ENCODE peak calls at places on chromosomes 4 and X, in six cellular contexts. C, M, L, O, W and Z are unnamed samples.

GRCh38 chrX:26442340-26442739 is 226.4 kb downstream of the MAGEB5 start:
- DNase-seq in C (peak; percentile 26), M (no peak), L (no peak), O (peak; percentile 40), W (no peak), Z (peak; percentile 0)

GRCh38 chr4:74423101-74423500 is 21.8 kb upstream of the AREG start:
- DNase-seq in C (peak; percentile 79), M (no peak), L (no peak), O (no peak), W (peak; percentile 99), Z (no peak)

GRCh38 chr4:145812902-145813301 is 125.7 kb downstream of the ZNF827 start:
- DNase-seq in C (no peak), M (no peak), L (no peak), O (no peak), W (no peak), Z (no peak)

GRCh38 chrX:121831601-121832000 is 784.2 kb downstream of the GLUD2 start:
- DNase-seq in C (no peak), M (no peak), L (no peak), O (no peak), W (no peak), Z (no peak)

GRCh38 chr4:138668309-138668708 is 347.3 kb upstream of the NOCT start:
- DNase-seq in C (no peak), M (no peak), L (no peak), O (no peak), W (no peak), Z (no peak)

GRCh38 chrX:140928739-140929138 is 73.7 kb upstream of the SPANXB1 start:
- DNase-seq in C (no peak), M (no peak), L (no peak), O (no peak), W (no peak), Z (no peak)

GRCh38 chr4:6929735-6930464 is 20.3 kb downstream of the TBC1D14 start:
- DNase-seq in C (no peak), M (no peak), L (no peak), O (no peak), W (no peak), Z (no peak)

GRCh38 chrX:10457092-10457491 is 163.3 kb downstream of the MID1 start:
- DNase-seq in C (peak; percentile 63), M (no peak), L (no peak), O (no peak), W (no peak), Z (no peak)

GRCh38 chr4:16111533-16111932 is 27.7 kb upstream of the PROM1 start:
- DNase-seq in C (no peak), M (no peak), L (no peak), O (no peak), W (no peak), Z (no peak)

GRCh38 chr4:118287691-118288090 is 65.1 kb downstream of the PRSS12 start:
- DNase-seq in C (peak; percentile 46), M (no peak), L (no peak), O (no peak), W (no peak), Z (no peak)

GRCh38 chr4:149638073-149638472 is 177.6 kb downstream of the IQCM start:
- DNase-seq in C (peak; percentile 25), M (no peak), L (no peak), O (no peak), W (no peak), Z (no peak)

GRCh38 chrX:28625223-28625622 is 38.0 kb downstream of the IL1RAPL1 start:
- DNase-seq in C (no peak), M (peak; percentile 42), L (peak; percentile 53), O (no peak), W (no peak), Z (no peak)

GRCh38 chr4:5511791-5512190 is 196.6 kb downstream of the EVC2 start:
- DNase-seq in C (peak; percentile 63), M (no peak), L (no peak), O (no peak), W (peak; percentile 18), Z (no peak)

GRCh38 chrX:2401201-2401589 is 99.6 kb downstream of the DHRSX start:
- DNase-seq in C (no peak), M (no peak), L (no peak), O (no peak), W (no peak), Z (peak; percentile 9)

GRCh38 chr4:18722748-18723191 is 701.2 kb upstream of the LCORL start:
- DNase-seq in C (no peak), M (no peak), L (no peak), O (peak; percentile 40), W (no peak), Z (peak; percentile 20)

GRCh38 chrX:133745361-133745760 is 240.0 kb downstream of the GPC3 start:
- DNase-seq in C (no peak), M (no peak), L (no peak), O (no peak), W (no peak), Z (no peak)

GRCh38 chr4:140875751-140876389 is 119.7 kb upstream of the TBC1D9 start:
- DNase-seq in C (no peak), M (no peak), L (no peak), O (no peak), W (no peak), Z (no peak)

GRCh38 chrX:11784543-11784942 is 26.5 kb downstream of the MSL3 start:
- DNase-seq in C (no peak), M (no peak), L (no peak), O (no peak), W (no peak), Z (no peak)

GRCh38 chr4:699816-700580 is 5.6 kb upstream of the PCGF3 start:
- DNase-seq in C (no peak), M (no peak), L (no peak), O (no peak), W (no peak), Z (no peak)

DNA sequence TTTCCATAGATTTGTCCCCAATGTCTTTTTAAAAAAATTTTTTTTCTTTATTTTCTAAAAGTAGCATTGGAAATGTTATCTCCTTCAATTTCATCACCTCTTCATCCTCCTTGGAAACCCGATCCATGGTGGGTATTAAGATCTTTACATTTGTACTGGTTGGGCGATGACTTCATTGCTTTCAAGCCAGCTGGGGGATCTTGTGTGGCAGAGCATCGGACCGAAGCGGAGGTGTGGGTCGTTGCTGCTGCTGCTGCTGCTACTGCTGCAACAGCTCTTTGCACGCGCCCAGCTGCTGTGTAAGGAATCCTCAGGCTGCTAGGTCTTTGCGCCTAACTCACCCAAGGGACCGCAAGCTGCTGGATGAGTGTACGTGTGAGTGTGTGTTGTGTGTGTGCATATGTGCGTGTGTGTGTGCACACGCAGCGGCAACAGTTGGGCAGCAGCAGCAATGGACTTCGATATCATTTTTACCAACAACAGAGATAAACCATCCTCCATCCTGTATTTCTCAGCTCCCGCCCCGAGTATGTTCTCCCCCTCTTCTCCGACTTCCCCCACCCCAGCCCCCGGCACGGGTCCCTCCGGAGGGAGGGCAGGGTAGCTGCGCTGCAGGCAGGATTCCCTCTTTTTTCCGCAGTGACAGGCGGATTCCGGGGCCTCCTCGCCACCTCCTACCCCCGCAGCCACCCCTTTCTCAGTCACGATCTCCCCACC is 768 bp upstream of the CDKL5 start:
- DNase-seq in C (peak; percentile 70), M (no peak), L (peak; percentile 44), O (peak; percentile 52), W (peak; percentile 63), Z (no peak)
- H3K4me1 ChIP-seq in C (peaks cover 3% of the 10 kb centered on the region), M (no peaks in the 10 kb centered on the region), L (no peaks in the 10 kb centered on the region), O (no peaks in the 10 kb centered on the region), W (peaks cover 1% of the 10 kb centered on the region), Z (no peaks in the 10 kb centered on the region)

DNA sequence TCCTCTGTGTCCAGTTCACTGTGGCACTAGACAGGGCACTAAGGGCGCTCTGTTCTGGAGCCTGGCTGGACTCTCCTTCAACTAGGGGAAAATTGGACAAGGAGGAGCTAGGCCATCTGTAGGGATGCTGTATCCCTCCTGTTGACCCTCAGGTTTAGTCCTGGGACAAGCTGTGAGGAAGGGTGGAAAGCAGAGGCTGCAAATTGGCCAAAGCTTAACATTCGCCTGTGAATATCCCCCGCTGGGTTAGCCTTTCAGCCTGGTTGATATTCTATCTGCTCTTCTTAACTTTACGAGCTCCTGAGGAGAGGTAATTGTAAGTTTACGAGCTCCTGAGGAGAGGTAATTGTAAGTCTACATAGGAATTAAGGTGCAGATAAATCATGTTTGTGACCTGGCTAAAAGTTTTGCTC is 64.3 kb upstream of the ENPEP start:
- DNase-seq in C (no peak), M (peak; percentile 73), L (peak; percentile 72), O (peak; percentile 96), W (no peak), Z (peak; percentile 32)
- H3K23ac ChIP-seq in C (no peak overlapping the region), M (no peak overlapping the region), L (no peak overlapping the region), O (no peak overlapping the region), W (no peak overlapping the region), Z (no peak overlapping the region)

DNA sequence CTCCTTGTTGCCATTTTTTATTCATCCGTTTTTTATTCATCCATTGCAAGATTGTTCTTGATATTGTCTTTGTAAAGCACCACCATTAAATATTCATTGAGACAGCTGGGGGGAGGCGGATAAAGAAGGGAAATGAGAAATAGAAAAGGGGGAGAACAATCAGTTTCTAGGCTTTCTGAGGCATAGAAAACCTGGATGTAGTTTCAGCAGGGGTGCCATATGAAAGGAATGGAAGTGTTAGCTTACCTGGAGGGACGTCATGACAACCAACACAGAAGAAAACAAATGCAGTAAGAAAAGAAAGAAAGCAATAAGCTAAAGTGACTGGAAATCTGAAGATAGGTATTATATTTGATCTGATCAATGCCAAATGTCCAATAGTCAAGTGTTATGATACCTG is 276.1 kb downstream of the GASK1B start:
- DNase-seq in C (no peak), M (no peak), L (no peak), O (peak; percentile 67), W (no peak), Z (no peak)
- H3K4me1 ChIP-seq in C (no peaks in the 10 kb centered on the region), M (no peaks in the 10 kb centered on the region), L (peaks cover 6% of the 10 kb centered on the region), O (no peaks in the 10 kb centered on the region), W (peaks cover 2% of the 10 kb centered on the region), Z (no peaks in the 10 kb centered on the region)

GRCh38 chrX:125420809-125421208 is 101.1 kb downstream of the TEX13C start:
- DNase-seq in C (no peak), M (no peak), L (no peak), O (no peak), W (no peak), Z (no peak)
- H3K23ac ChIP-seq in C (no peak overlapping the region), M (no peak overlapping the region), L (no peak overlapping the region), O (no peak overlapping the region), W (no peak overlapping the region), Z (no peak overlapping the region)

GRCh38 chr4:183173580-183174526 is 74.8 kb downstream of the WWC2 start:
- DNase-seq in C (peak; percentile 29), M (no peak), L (peak; percentile 52), O (peak; percentile 85), W (peak; percentile 40), Z (peak; percentile 24)

GRCh38 chr4:183172881-183173280 is 73.8 kb downstream of the WWC2 start:
- DNase-seq in C (no peak), M (no peak), L (no peak), O (no peak), W (no peak), Z (no peak)

GRCh38 chr4:183171484-183172267 is 72.6 kb downstream of the WWC2 start:
- DNase-seq in C (peak; percentile 25), M (no peak), L (no peak), O (no peak), W (no peak), Z (no peak)

GRCh38 chr4:183175631-183176232 is 76.7 kb downstream of the WWC2 start:
- DNase-seq in C (peak; percentile 60), M (no peak), L (no peak), O (no peak), W (no peak), Z (no peak)

DNA sequence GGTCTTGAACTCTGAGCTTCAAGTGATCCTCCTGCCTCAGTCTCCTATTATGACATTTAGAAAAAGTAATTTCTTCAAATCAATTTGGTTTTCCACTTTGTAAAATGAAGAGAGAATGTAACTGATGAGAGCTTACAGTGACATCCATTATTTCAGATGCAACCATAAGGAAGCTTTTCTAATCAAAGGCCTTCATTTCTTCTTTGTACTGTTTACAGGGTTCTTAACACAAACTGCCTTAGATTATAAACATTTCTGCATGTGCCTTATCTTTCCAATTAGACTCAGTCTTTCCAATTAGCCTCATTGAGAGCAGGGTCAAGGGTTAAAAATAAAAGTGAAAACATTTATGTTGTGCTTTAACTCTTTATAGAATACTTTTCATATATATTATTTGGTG is 71.8 kb downstream of the WWC2 start:
- DNase-seq in C (no peak), M (no peak), L (no peak), O (no peak), W (no peak), Z (no peak)
- H3K4me1 ChIP-seq in C (peaks cover 23% of the 10 kb centered on the region), M (peaks cover 6% of the 10 kb centered on the region), L (peaks cover 10% of the 10 kb centered on the region), O (peaks cover 12% of the 10 kb centered on the region), W (peaks cover 14% of the 10 kb centered on the region), Z (peaks cover 2% of the 10 kb centered on the region)